ENCODE peak calls at places on chromosomes 2 and 18, in four cellular contexts. I is left lobe of liver, C is EH, S is MM.1S. L is an unnamed sample.

GRCh38 chr2:180017764-180018163 is 10.7 kb upstream of the CWC22 start:
- DNase-seq in I (no peak), C (peak), S (no peak), L (no peak)

GRCh38 chr2:162293122-162293781 is 25.2 kb downstream of the IFIH1 start:
- DNase-seq in I (no peak), C (peak), S (no peak), L (no peak)

GRCh38 chr2:236776695-236777251 is 207.1 kb downstream of the ACKR3 start:
- DNase-seq in I (no peak), C (peak), S (no peak), L (no peak)

GRCh38 chr18:22136395-22136794 is 33.0 kb upstream of the GATA6 start:
- DNase-seq in I (no peak), C (peak), S (no peak), L (no peak)

GRCh38 chr2:138201326-138201725 is 237.1 kb downstream of the HNMT start:
- DNase-seq in I (no peak), C (peak), S (no peak), L (no peak)

GRCh38 chr2:166468124-166469024 is 25.7 kb downstream of the SCN7A start:
- DNase-seq in I (no peak), C (no peak), S (peak), L (no peak)

GRCh38 chr2:76080154-76080553 is 369.4 kb upstream of the GCFC2 start:
- DNase-seq in I (no peak), C (no peak), S (no peak), L (no peak)

GRCh38 chr2:43038034-43038719 is 188.2 kb downstream of the ZFP36L2 start:
- DNase-seq in I (no peak), C (peak), S (no peak), L (no peak)

GRCh38 chr18:47978603-47979002 is 48.1 kb upstream of the SMAD2 start:
- DNase-seq in I (no peak), C (no peak), S (no peak), L (no peak)

L was measured in activated CD4-positive, alpha-beta T cell treated with anti-CD3 and anti-CD28 coated beads, Interleukin-2, amount 50 U/mL, for 4 hours.